ENCODE peak calls at places on chromosomes 3 and 15, in four cellular contexts. G, O, S and W are unnamed samples.

GRCh38 chr15:90382305-90382704 is 5.7 kb upstream of the IQGAP1 start:
- DNase-seq in S (no peak), G (no peak), O (no peak), W (no peak)

GRCh38 chr3:194046995-194047681 is 88.8 kb upstream of the HES1 start:
- DNase-seq in S (peak; percentile 41), O (no peak), G (no peak), W (no peak)

GRCh38 chr3:72907851-72908620 is 20.2 kb downstream of the GXYLT2 start:
- DNase-seq in G (peak; percentile 99), O (peak; percentile 57), S (peak; percentile 44), W (peak; percentile 98)

GRCh38 chr3:58049143-58049785 is 41.0 kb downstream of the FLNB start:
- DNase-seq in G (no peak), S (peak; percentile 91), O (peak; percentile 93), W (peak; percentile 84)

GRCh38 chr3:194664857-194665256 is 7.1 kb downstream of the LSG1 start:
- DNase-seq in S (no peak), O (peak; percentile 65), G (no peak), W (no peak)

GRCh38 chr3:159604151-159604581 is 384.5 kb upstream of the IL12A start:
- DNase-seq in S (no peak), O (peak; percentile 12), G (no peak), W (peak; percentile 50)

GRCh38 chr15:88467935-88468528 is 524 bp downstream of the MRPS11 start:
- DNase-seq in O (no peak), S (peak; percentile 52), G (no peak), W (peak; percentile 18)

GRCh38 chr3:195007794-195008193 is 263.2 kb downstream of the XXYLT1 start:
- DNase-seq in G (no peak), O (no peak), S (no peak), W (no peak)

GRCh38 chr3:151813777-151814176 is at the start of gene AADAC:
- DNase-seq in G (no peak), O (no peak), S (no peak), W (peak; percentile 71)

GRCh38 chr15:74793135-74794028 is 11.5 kb downstream of the CSK start:
- DNase-seq in O (peak; percentile 56), G (no peak), S (peak; percentile 30), W (no peak)

GRCh38 chr3:77513541-77513940 is 473.6 kb downstream of the ROBO2 start:
- DNase-seq in S (no peak), G (no peak), O (no peak), W (no peak)

GRCh38 chr3:155553800-155554199 is 191.1 kb downstream of the PLCH1 start:
- DNase-seq in S (no peak), O (no peak), G (no peak), W (no peak)
- H3K4me3 ChIP-seq in S (no peak overlapping the region), O (no peak overlapping the region), G (no peak overlapping the region), W (no peak overlapping the region)

GRCh38 chr3:3800685-3801509 is 1.7 kb downstream of the LRRN1 start:
- DNase-seq in S (no peak), O (no peak), G (no peak), W (no peak)

GRCh38 chr3:3800076-3800448 is 831 bp downstream of the LRRN1 start:
- DNase-seq in G (no peak), O (no peak), S (no peak), W (no peak)

GRCh38 chr3:3802021-3802420 is 2.8 kb downstream of the LRRN1 start:
- DNase-seq in O (no peak), G (no peak), S (no peak), W (no peak)

GRCh38 chr3:3799173-3800075 is at the start of gene LRRN1:
- DNase-seq in G (no peak), O (no peak), S (no peak), W (no peak)

DNA sequence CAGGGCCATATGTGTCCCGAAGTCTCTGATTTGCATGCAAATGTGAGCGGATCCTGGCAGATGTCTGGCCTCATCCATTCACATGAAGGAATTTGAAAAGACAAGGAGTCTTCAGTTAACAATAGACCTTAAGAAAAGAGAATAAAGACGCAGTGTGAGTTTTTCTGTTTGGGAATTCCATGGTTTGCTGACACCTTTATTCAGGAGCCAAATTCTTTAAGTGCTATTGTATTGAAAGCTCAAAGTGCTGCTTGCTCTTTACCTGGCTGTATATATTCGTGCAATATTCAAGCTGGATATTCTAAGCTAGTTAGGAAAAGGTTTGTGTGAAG is 2.2 kb downstream of the LRRN1 start:
- DNase-seq in O (no peak), S (no peak), G (no peak), W (no peak)
- H3K4me3 ChIP-seq in O (no peak overlapping the region), S (no peak overlapping the region), G (peak overlapping the region; percentile 66), W (no peak overlapping the region)

DNA sequence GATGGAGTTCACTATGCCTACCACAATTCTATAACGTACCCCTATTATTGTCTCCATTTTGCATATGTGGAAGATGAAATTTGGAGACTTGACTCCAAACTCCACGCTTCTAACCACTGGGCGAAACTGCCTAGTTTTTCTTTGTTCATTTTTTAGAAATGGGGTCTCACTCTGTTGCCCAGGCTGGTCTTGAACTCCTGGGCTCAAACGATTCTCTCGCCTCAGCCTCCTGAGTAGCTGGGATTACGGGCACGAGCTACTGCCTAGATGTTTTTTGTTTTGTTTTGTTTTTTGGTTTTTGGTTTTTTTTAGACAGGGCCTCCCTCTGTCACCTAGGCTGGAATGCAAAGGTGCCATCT is 584 bp upstream of the RPL32 start:
- DNase-seq in S (no peak), O (no peak), G (no peak), W (no peak)
- H3K4me3 ChIP-seq in S (no peak overlapping the region), O (no peak overlapping the region), G (no peak overlapping the region), W (no peak overlapping the region)

DNA sequence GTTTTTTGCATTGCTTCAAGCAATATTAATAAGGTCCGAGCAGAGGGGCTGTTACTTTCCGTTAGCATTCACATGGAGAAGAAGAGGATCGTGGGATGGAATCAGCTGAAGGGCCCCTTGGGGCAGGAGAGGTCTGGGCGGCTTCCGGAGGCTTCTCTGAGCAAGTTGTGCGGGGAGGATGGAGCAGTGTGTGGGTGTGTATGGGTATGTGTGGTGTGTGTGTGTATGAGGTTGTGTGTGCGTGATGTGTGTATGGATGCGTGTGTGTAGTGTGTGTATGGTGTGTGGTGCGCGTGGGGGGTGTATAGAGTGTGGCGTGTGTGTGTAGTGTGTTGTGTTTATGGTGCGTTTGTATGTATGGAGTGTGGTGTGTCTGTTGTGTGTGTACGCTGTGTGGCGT is 25.8 kb downstream of the GABRA5 start:
- DNase-seq in S (no peak), O (no peak), G (no peak), W (no peak)
- H3K4me3 ChIP-seq in S (peak overlapping the region; percentile 28), O (no peak overlapping the region), G (no peak overlapping the region), W (no peak overlapping the region)

GRCh38 chr3:150599611-150600297 is 3.4 kb upstream of the SELENOT start:
- DNase-seq in S (peak; percentile 28), G (no peak), O (peak; percentile 87), W (peak; percentile 63)
- H3K4me3 ChIP-seq in S (no peak overlapping the region), G (no peak overlapping the region), O (no peak overlapping the region), W (no peak overlapping the region)

DNA sequence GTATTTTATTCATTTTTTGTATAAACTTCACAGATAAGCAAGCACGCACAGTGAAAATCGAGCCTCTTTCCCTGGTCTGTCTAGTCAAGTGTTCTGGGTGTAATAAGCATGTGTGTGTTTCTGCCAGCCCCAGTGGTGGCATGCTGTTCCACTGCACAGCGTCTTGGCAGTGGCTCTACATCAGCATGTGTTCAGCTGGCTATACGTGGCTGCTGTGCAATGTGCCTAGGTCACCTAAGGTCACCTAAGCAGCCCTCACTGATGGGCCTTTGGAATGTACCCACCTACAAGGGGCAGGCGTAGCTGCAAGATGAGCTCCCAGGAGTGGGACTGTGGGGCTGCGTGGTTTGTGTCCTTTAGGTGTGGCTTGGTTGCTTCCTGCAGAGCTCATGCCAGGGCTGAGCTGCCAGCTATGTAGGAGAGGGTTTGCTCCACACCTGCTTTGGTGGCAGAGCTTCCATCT is 4.9 kb downstream of the LIMD1 start:
- DNase-seq in O (no peak), S (no peak), G (no peak), W (no peak)
- H3K4me3 ChIP-seq in O (no peak overlapping the region), S (no peak overlapping the region), G (no peak overlapping the region), W (no peak overlapping the region)